ENCODE peak calls at places on chromosome 2, in five cellular contexts. M, T, Y, H and E are unnamed samples.

GRCh38 chr2:135743860-135744259 is 2.2 kb downstream of the UBXN4 start:
- DNase-seq in H (no peak), T (no peak), Y (no peak), M (no peak), E (no peak)

GRCh38 chr2:240850756-240851077 is 17.9 kb upstream of the AGXT start:
- DNase-seq in Y (no peak), H (no peak), T (no peak), M (no peak), E (no peak)

GRCh38 chr2:160156665-160157064 is 43.4 kb downstream of the ITGB6 start:
- DNase-seq in Y (no peak), T (no peak), H (no peak), M (no peak), E (no peak)

GRCh38 chr2:137873860-137874259 is 90.4 kb upstream of the HNMT start:
- DNase-seq in T (no peak), Y (no peak), H (no peak), M (no peak), E (no peak)

GRCh38 chr2:228768818-228769217 is 502.3 kb downstream of the PID1 start:
- DNase-seq in M (no peak), T (no peak), Y (peak), H (no peak), E (no peak)

GRCh38 chr2:37232131-37232933 is 874 bp downstream of the NDUFAF7 start:
- DNase-seq in H (peak), M (peak), Y (peak), T (no peak), E (peak)

GRCh38 chr2:47690132-47690531 is 92.8 kb upstream of the MSH6 start:
- DNase-seq in T (no peak), M (no peak), H (no peak), Y (no peak), E (no peak)

GRCh38 chr2:132503621-132504200 is 87.1 kb downstream of the GPR39 start:
- DNase-seq in H (no peak), Y (no peak), M (no peak), T (no peak), E (no peak)

GRCh38 chr2:160491922-160492371 is 1.7 kb downstream of the RBMS1 start:
- DNase-seq in Y (no peak), H (no peak), T (no peak), M (no peak), E (no peak)

GRCh38 chr2:116696223-116696622 is 1118.3 kb upstream of the DDX18 start:
- DNase-seq in Y (no peak), H (no peak), M (no peak), T (no peak), E (no peak)

GRCh38 chr2:80303825-80304521 is 579 bp downstream of the LRRTM1 start:
- DNase-seq in T (no peak), Y (no peak), M (peak), H (peak), E (peak)

GRCh38 chr2:26850565-26850964 is 2.6 kb downstream of the DPYSL5 start:
- DNase-seq in M (no peak), T (no peak), H (no peak), Y (no peak), E (no peak)

GRCh38 chr2:101751276-101751675 is 53.8 kb downstream of the MAP4K4 start:
- DNase-seq in M (no peak), T (no peak), H (no peak), Y (no peak), E (no peak)

GRCh38 chr2:85353876-85354285 is 447 bp downstream of the RETSAT start:
- DNase-seq in T (no peak), Y (peak), H (no peak), M (no peak), E (no peak)

GRCh38 chr2:85995648-85996529 is 107.1 kb upstream of the ST3GAL5 start:
- DNase-seq in H (no peak), T (no peak), M (no peak), Y (no peak), E (no peak)

GRCh38 chr2:235419996-235420395 is 73.8 kb upstream of the AGAP1 start:
- DNase-seq in T (no peak), H (no peak), Y (no peak), M (no peak), E (no peak)

GRCh38 chr2:99802730-99803129 is 312.9 kb upstream of the REV1 start:
- DNase-seq in Y (no peak), M (no peak), T (no peak), H (no peak), E (no peak)